ENCODE peak calls at places on chromosome 12, in ten cellular contexts. K is esophagus squamous epithelium, O is brain microvascular endothelial cell, N is psoas muscle, P is astrocyte, B is adrenal gland, W is Peyer's patch, U is colonic mucosa, L is cardiac muscle cell, F is thyroid gland. X is an unnamed sample. For H3K27me3, the result is how much of the 10 kb centered on the place peaks cover.

GRCh38 chr12:60689137-60689536 is 1093.3 kb downstream of the SLC16A7 start:
- DNase-seq in K (no peak), O (no peak), N (no peak), P (no peak), B (no peak), W (no peak), U (no peak), L (no peak), F (no peak), X (peak)

GRCh38 chr12:10718279-10718821 is 4.8 kb downstream of the YBX3 start:
- DNase-seq in K (no peak), O (peak), N (no peak), P (peak), B (no peak), W (no peak), U (no peak), L (peak), F (no peak), X (peak)

GRCh38 chr12:109612975-109613502 is 39.4 kb downstream of the MVK start:
- DNase-seq in K (no peak), O (peak), N (no peak), P (no peak), B (no peak), W (no peak), U (no peak), L (no peak), F (no peak), X (peak)

GRCh38 chr12:56677680-56678079 is 10.4 kb downstream of the PTGES3 start:
- DNase-seq in K (no peak), O (no peak), N (no peak), P (no peak), B (no peak), W (no peak), U (no peak), L (no peak), F (no peak), X (no peak)

GRCh38 chr12:121334513-121335343 is 17.5 kb downstream of the ANAPC5 start:
- DNase-seq in K (no peak), O (peak), N (no peak), P (peak), B (peak), W (no peak), U (peak), L (peak), F (no peak), X (peak)

GRCh38 chr12:120259418-120260202 is 5.9 kb downstream of the PXN start:
- DNase-seq in K (no peak), O (no peak), N (peak), P (peak), B (no peak), W (no peak), U (no peak), L (no peak), F (no peak), X (no peak)

GRCh38 chr12:65100140-65100539 is 21.0 kb downstream of the WIF1 start:
- DNase-seq in K (no peak), O (no peak), N (no peak), P (no peak), B (no peak), W (no peak), U (no peak), L (no peak), F (no peak), X (no peak)

GRCh38 chr12:120367924-120368788 is 808 bp downstream of the MSI1 start:
- DNase-seq in K (no peak), O (no peak), N (peak), P (no peak), B (peak), W (no peak), U (no peak), L (peak), F (no peak), X (no peak)

GRCh38 chr12:33052141-33053051 is 155.8 kb upstream of the PKP2 start:
- DNase-seq in K (no peak), O (no peak), N (no peak), P (no peak), B (no peak), W (no peak), U (no peak), L (no peak), F (no peak), X (no peak)

GRCh38 chr12:29270446-29270845 is 110.5 kb downstream of the ERGIC2 start:
- DNase-seq in K (no peak), O (no peak), N (no peak), P (no peak), B (no peak), W (no peak), U (no peak), L (no peak), F (no peak), X (no peak)

GRCh38 chr12:68454855-68455254 is 122.7 kb upstream of the MDM1 start:
- DNase-seq in K (no peak), O (no peak), N (no peak), P (no peak), B (no peak), W (no peak), U (no peak), L (no peak), F (no peak), X (no peak)

GRCh38 chr12:64236549-64236948 is 14.5 kb upstream of the KICS2 start:
- DNase-seq in K (no peak), O (peak), N (no peak), P (peak), B (no peak), W (no peak), U (no peak), L (no peak), F (peak), X (no peak)

GRCh38 chr12:120972870-120973543 is 5.3 kb upstream of the HNF1A start:
- DNase-seq in K (no peak), O (no peak), N (no peak), P (peak), B (no peak), W (no peak), U (no peak), L (peak), F (peak), X (no peak)

GRCh38 chr12:116662612-116663144 is 75.2 kb downstream of the SPRING1 start:
- DNase-seq in K (no peak), O (no peak), N (no peak), P (peak), B (peak), W (peak), U (peak), L (no peak), F (peak), X (no peak)

GRCh38 chr12:124392991-124393790 is 98.3 kb downstream of the RFLNA start:
- DNase-seq in K (no peak), O (peak), N (peak), P (peak), B (peak), W (peak), U (peak), L (no peak), F (peak), X (peak)

GRCh38 chr12:24363177-24363754 is 413.8 kb upstream of the SOX5 start:
- DNase-seq in K (no peak), O (no peak), N (no peak), P (no peak), B (no peak), W (no peak), U (no peak), L (peak), F (peak), X (no peak)

GRCh38 chr12:115201928-115202327 is 518.0 kb upstream of the TBX3 start:
- DNase-seq in K (no peak), O (no peak), N (no peak), P (no peak), B (no peak), W (no peak), U (no peak), L (no peak), F (no peak), X (no peak)

GRCh38 chr12:576613-577110 is 86.6 kb downstream of the NINJ2 start:
- DNase-seq in K (no peak), O (no peak), N (no peak), P (no peak), B (no peak), W (no peak), U (no peak), L (no peak), F (no peak), X (no peak)
- H3K4me3 ChIP-seq in K (peak), O (no peak), N (peak), P (no peak), B (no peak), W (no peak), U (no peak), L (no peak), F (no peak), X (peak)

DNA sequence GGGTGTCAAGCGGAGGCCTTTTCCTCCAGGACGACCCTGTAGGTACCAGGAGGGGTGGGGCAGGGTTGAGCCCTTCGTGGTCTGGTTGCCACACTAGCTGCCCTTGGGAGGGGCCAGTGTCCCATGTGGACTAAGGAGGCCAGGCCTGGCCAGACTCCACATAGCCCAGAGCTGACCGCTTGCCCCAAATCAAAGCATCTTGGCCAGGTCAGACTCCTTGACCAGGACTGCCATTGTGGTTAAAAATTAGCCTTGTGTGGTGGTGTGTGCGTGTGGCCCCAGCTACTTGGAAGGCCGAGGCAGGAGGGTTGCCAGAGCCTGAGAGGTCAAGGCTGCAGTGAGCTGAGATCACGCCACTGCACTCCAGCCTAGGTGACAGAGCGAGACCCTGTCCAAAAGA is 24.8 kb downstream of the ALDH2 start:
- DNase-seq in K (no peak), O (no peak), N (no peak), P (no peak), B (peak), W (peak), U (no peak), L (no peak), F (no peak), X (no peak)
- H3K27ac ChIP-seq in K (peak), O (no peak), N (peak), P (no peak), B (peak), W (peak), U (no peak), L (no peak), F (no peak), X (no peak)

DNA sequence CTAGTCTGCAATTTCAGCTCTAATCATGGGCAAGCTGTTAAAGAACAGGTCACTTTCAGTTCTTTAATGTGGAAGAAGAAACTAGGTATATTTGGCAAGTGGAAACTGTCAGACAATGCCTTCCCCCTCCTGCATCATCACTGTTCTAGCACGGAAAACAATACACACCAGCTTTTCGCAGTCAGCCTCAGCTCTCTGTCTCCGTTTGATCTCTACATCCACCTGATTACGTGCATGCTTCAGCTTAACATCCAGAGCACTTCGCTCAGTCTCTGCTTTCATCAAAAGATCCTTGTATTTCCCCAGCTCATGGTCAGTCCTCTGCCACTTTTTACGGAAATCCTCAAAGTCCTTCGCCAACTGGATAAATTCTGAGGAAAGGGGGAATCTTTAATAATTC is 19.0 kb downstream of the RACGAP1 start:
- DNase-seq in K (no peak), O (no peak), N (no peak), P (no peak), B (no peak), W (no peak), U (no peak), L (no peak), F (no peak), X (no peak)
- H3K27me3 ChIP-seq in K (under half), O (under half), N (under half), P (under half), B (under half), W (under half), U (under half), L (under half), F (under half), X (under half)

DNA sequence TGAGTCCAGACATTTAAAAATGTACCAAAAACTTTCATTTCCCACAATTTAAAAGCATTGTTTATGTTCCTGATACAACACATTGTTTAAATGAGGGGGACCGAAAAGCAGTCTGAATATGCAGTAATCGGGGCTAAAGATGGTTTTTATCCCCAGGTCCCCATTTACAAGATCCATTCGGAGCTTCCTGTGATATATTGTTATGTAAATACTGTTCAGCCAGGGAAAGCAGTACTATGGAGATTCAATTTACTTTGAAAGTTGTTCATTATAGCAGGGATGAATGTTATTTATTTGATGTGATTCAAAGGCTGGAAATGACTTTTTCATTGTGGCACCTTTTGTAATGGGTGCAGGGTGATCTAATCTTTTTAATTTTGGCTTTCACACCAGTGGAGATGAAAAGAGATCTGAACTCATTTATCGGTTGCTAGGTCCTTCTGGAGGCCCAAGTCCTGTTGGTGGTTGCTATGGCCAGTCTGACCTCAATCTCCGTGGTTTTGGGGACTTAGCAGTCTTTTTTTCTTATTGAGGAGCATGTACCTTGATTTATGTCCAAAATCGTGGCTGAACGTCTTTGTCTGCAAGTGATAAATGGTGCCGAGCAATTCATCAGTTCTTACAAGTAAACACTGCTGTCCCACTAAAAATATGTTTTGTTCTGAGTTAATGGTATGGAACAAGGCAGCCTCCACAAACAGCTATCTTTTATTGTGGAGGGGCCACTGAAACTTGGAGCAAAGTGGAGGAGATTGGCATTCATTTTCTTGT is 1.8 kb downstream of the RMST start:
- DNase-seq in K (no peak), O (no peak), N (no peak), P (peak), B (no peak), W (no peak), U (no peak), L (no peak), F (no peak), X (peak)
- H3K4me3 ChIP-seq in K (no peak), O (no peak), N (peak), P (no peak), B (no peak), W (no peak), U (no peak), L (no peak), F (peak), X (peak)

DNA sequence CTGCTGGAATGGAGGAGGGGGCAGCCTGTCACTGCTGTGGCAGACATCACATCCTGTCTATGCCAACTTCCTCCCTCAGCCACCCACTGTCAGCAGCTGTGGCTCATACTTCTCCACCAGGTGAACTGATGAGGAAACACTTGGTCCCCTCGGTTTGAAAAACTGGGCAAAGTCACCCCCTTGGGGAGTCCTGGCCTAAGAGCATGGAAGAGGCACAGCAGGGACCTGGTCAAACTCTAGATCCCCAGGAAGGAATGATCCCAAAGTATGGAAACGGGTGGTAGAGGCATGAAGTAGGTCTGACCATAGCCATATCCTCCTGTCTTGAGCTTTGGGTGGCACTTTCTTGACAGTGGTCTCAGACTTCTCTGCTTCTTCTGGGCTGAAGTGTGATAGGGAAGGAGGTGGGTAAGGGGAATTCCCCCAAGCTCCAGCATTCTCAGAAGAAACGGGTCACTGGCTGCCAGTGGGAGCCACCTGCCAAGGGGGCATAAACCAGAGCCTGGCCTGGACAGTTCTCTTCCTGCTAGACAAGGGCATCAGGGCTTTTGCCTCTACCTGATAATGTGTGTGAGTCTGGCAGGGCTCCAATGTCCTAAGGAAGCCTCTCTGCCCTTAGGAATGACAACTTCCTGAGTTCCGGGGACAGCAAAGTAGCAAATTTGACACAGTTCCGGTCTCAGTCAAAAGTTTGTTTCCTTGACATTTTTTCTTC is 36.0 kb downstream of the FMNL3 start:
- DNase-seq in K (no peak), O (no peak), N (no peak), P (no peak), B (no peak), W (no peak), U (no peak), L (no peak), F (peak), X (no peak)
- H3K27ac ChIP-seq in K (peak), O (no peak), N (peak), P (no peak), B (peak), W (peak), U (peak), L (no peak), F (peak), X (no peak)

DNA sequence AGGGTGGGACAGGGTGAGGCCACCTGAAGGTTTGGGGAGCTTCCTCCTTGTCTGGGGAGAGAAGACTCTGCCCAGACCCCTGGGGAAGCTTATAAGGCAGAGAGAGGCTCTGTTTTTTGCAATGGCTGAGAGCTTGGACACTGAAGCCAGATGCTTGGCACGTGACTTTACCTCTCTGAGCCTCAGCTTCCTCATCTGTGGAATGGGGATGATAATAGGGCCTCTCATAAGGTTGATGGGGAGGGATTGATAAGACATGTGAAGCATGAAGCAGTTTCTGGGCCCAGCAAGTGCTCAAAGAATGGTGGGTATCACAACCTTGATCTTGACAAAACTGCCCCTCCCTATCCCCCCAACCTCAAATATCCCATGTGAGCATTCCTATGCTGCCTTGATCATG is 195.4 kb upstream of the LHX5 start:
- DNase-seq in K (no peak), O (no peak), N (no peak), P (no peak), B (no peak), W (no peak), U (no peak), L (no peak), F (no peak), X (no peak)
- H3K27me3 ChIP-seq in K (under half), O (under half), N (under half), P (under half), B (under half), W (under half), U (under half), L (under half), F (under half), X (under half)

DNA sequence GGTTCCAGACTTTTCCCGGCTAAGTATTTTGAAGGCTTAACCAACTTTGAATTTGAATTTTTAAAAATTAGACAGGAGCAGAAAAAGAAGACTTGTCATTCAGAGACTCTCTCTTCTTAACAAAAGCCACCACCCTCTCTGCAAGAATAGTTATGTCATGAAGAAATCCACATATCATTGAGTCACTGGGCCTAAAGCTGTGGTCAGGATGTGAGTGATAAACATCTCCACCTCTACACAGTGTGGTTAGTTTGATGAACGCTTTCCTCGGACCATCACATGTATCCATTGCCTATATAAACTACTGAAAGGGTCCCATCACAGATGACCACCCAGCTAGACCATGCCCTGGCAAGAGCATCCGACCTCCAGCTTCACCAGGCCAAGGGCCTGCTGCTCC is 226.1 kb downstream of the KSR2 start:
- DNase-seq in K (no peak), O (no peak), N (no peak), P (no peak), B (no peak), W (no peak), U (no peak), L (no peak), F (no peak), X (no peak)
- H3K4me3 ChIP-seq in K (no peak), O (no peak), N (no peak), P (no peak), B (no peak), W (no peak), U (no peak), L (no peak), F (no peak), X (no peak)

GRCh38 chr12:21502164-21502496 is 541 bp downstream of the GOLT1B start:
- DNase-seq in K (no peak), O (peak), N (no peak), P (peak), B (peak), W (no peak), U (peak), L (peak), F (peak), X (no peak)

GRCh38 chr12:21500786-21501257 is 613 bp downstream of the RECQL start:
- DNase-seq in K (no peak), O (no peak), N (no peak), P (no peak), B (no peak), W (no peak), U (no peak), L (no peak), F (no peak), X (no peak)

GRCh38 chr12:21505888-21506287 is 4.3 kb downstream of the GOLT1B start:
- DNase-seq in K (no peak), O (no peak), N (no peak), P (no peak), B (no peak), W (no peak), U (no peak), L (no peak), F (no peak), X (no peak)

GRCh38 chr12:21501258-21502163 is at the start of the genes GOLT1B and RECQL:
- DNase-seq in K (peak), O (peak), N (peak), P (peak), B (peak), W (peak), U (peak), L (peak), F (peak), X (peak)

DNA sequence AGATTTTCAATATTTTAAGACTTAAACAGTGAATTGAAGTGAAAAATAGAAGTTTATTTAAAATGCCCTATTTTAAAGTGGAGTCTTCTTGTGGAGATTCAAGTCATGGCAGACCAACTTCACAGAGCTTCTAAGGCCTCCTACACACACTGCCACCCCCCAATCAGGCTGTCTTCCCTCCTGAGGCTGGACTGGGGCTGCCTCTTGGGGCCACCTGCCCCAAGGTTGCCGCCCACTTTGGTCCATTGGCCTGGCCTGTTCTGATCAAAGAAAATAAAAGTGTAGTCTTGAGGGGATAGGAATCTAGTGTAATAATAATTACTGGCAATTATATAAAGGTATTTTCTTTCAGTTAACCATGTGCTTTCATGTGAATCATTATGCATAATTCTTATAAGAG is 1.3 kb downstream of the GOLT1B start:
- DNase-seq in K (no peak), O (no peak), N (no peak), P (no peak), B (no peak), W (no peak), U (no peak), L (no peak), F (no peak), X (no peak)
- H3K27ac ChIP-seq in K (no peak), O (no peak), N (no peak), P (peak), B (no peak), W (no peak), U (no peak), L (peak), F (no peak), X (no peak)

X was measured in SJCRH30.